ENCODE peak calls at places on chromosomes 3 and 15, in eight cellular contexts. G, H, B, F, U, L, K and Y are unnamed samples.
A peak's percentile ranks its signal among the peaks of the same experiment; 100 is the strongest.

GRCh38 chr3:4992118-4992517 is 12.9 kb downstream of the BHLHE40 start:
- DNase-seq in G (no peak), H (no peak), B (no peak), F (no peak), U (no peak), L (no peak), K (no peak), Y (no peak)

GRCh38 chr3:177977381-177978158 is 558.7 kb upstream of the KCNMB2 start:
- DNase-seq in G (no peak), H (no peak), B (no peak), F (peak; percentile 90), U (no peak), L (peak; percentile 69), K (no peak), Y (peak; percentile 97)

GRCh38 chr15:31799711-31800321 is 230.5 kb upstream of the CHRNA7 start:
- DNase-seq in G (no peak), H (no peak), B (no peak), F (no peak), U (no peak), L (no peak), K (peak; percentile 53), Y (peak; percentile 72)

GRCh38 chr3:4637265-4637664 is 144.1 kb downstream of the ITPR1 start:
- DNase-seq in G (no peak), H (no peak), B (no peak), F (no peak), U (no peak), L (no peak), K (no peak), Y (no peak)

GRCh38 chr3:16467368-16467767 is 46.1 kb downstream of the RFTN1 start:
- DNase-seq in G (no peak), H (no peak), B (no peak), F (no peak), U (no peak), L (no peak), K (no peak), Y (no peak)

GRCh38 chr3:69505770-69506407 is 120.0 kb upstream of the FRMD4B start:
- DNase-seq in G (no peak), H (no peak), B (no peak), F (peak; percentile 31), U (no peak), L (peak; percentile 57), K (no peak), Y (no peak)

GRCh38 chr3:137970914-137971831 is 38.8 kb upstream of the CLDN18 start:
- DNase-seq in G (peak; percentile 90), H (peak; percentile 26), B (peak; percentile 65), F (peak; percentile 68), U (peak; percentile 82), L (peak; percentile 73), K (peak; percentile 83), Y (peak; percentile 68)

GRCh38 chr3:150956376-150956775 is 16.2 kb downstream of the CLRN1 start:
- DNase-seq in G (no peak), H (no peak), B (no peak), F (peak; percentile 50), U (no peak), L (peak; percentile 22), K (no peak), Y (peak; percentile 69)

GRCh38 chr3:101036676-101037075 is 43.5 kb upstream of the ABI3BP start:
- DNase-seq in G (no peak), H (no peak), B (no peak), F (no peak), U (no peak), L (no peak), K (no peak), Y (peak; percentile 65)

GRCh38 chr15:58057559-58057958 is 8.0 kb downstream of the ALDH1A2 start:
- DNase-seq in G (no peak), H (no peak), B (no peak), F (no peak), U (no peak), L (no peak), K (no peak), Y (no peak)

GRCh38 chr3:174089592-174089991 is 692.0 kb downstream of the NLGN1 start:
- DNase-seq in G (no peak), H (no peak), B (no peak), F (no peak), U (no peak), L (no peak), K (no peak), Y (no peak)

GRCh38 chr3:49076116-49076515 is 17.8 kb downstream of the QRICH1 start:
- DNase-seq in G (no peak), H (no peak), B (no peak), F (no peak), U (no peak), L (no peak), K (no peak), Y (no peak)

GRCh38 chr3:178485756-178486155 is 50.5 kb upstream of the KCNMB2 start:
- DNase-seq in G (no peak), H (no peak), B (no peak), F (no peak), U (no peak), L (peak; percentile 7), K (no peak), Y (peak; percentile 83)

GRCh38 chr3:4394048-4394447 is 73.0 kb downstream of the SUMF1 start:
- DNase-seq in G (no peak), H (no peak), B (no peak), F (peak; percentile 74), U (no peak), L (peak; percentile 47), K (no peak), Y (peak; percentile 35)

GRCh38 chr3:112560330-112560729 is 1.4 kb downstream of the ATG3 start:
- DNase-seq in G (no peak), H (no peak), B (no peak), F (peak; percentile 18), U (no peak), L (peak; percentile 13), K (no peak), Y (no peak)

GRCh38 chr3:184249412-184250166 is at the start of gene EEF1AKMT4:
- DNase-seq in G (peak; percentile 92), H (peak; percentile 82), B (peak; percentile 92), F (peak; percentile 99), U (peak; percentile 95), L (peak; percentile 99), K (peak; percentile 97), Y (peak; percentile 98)

GRCh38 chr3:45795509-45795881 is 841 bp downstream of the SLC6A20 start:
- DNase-seq in G (no peak), H (no peak), B (no peak), F (no peak), U (no peak), L (no peak), K (no peak), Y (no peak)

GRCh38 chr3:150376001-150376848 is 31.9 kb upstream of the TSC22D2 start:
- DNase-seq in G (no peak), H (no peak), B (no peak), F (peak; percentile 82), U (no peak), L (peak; percentile 75), K (no peak), Y (peak; percentile 77)

GRCh38 chr15:47987908-47988532 is 132.8 kb upstream of the SLC24A5 start:
- DNase-seq in G (peak; percentile 14), H (no peak), B (peak; percentile 64), F (peak; percentile 81), U (no peak), L (peak; percentile 80), K (no peak), Y (peak; percentile 73)

GRCh38 chr3:150177673-150178378 is 207.1 kb upstream of the PFN2 start:
- DNase-seq in G (no peak), H (no peak), B (no peak), F (peak; percentile 31), U (no peak), L (peak; percentile 17), K (no peak), Y (peak; percentile 92)

GRCh38 chr15:73403171-73403570 is 34.4 kb upstream of the HCN4 start:
- DNase-seq in G (no peak), H (no peak), B (no peak), F (no peak), U (no peak), L (peak; percentile 13), K (no peak), Y (peak; percentile 54)

GRCh38 chr3:9776896-9777694 is 7.3 kb upstream of the CAMK1 start:
- DNase-seq in G (no peak), H (no peak), B (no peak), F (no peak), U (no peak), L (no peak), K (no peak), Y (no peak)

GRCh38 chr3:150639262-150639661 is 36.1 kb downstream of the SELENOT start:
- DNase-seq in G (no peak), H (no peak), B (no peak), F (peak; percentile 8), U (no peak), L (no peak), K (no peak), Y (peak; percentile 22)

GRCh38 chr15:72222433-72222832 is 8.6 kb downstream of the PKM start:
- DNase-seq in G (no peak), H (peak; percentile 17), B (no peak), F (peak; percentile 24), U (no peak), L (peak; percentile 48), K (peak; percentile 65), Y (peak; percentile 37)

GRCh38 chr3:177338697-177339219 is 141.5 kb upstream of the TBL1XR1 start:
- DNase-seq in G (no peak), H (no peak), B (no peak), F (peak; percentile 85), U (no peak), L (peak; percentile 81), K (no peak), Y (peak; percentile 54)

GRCh38 chr3:153829596-153830170 is 291.5 kb upstream of the ARHGEF26 start:
- DNase-seq in G (no peak), H (no peak), B (no peak), F (peak; percentile 84), U (no peak), L (peak; percentile 54), K (no peak), Y (peak; percentile 11)

GRCh38 chr15:99435761-99436346 is 129.9 kb upstream of the MEF2A start:
- DNase-seq in G (no peak), H (no peak), B (no peak), F (no peak), U (peak; percentile 42), L (no peak), K (no peak), Y (no peak)